ENCODE peak calls at places on chromosomes 12 and 14, in five cellular contexts. One of them, this sample, is unnamed.

GRCh38 chr12:58026421-58026820 is 85.1 kb downstream of the ATP23 start:
- DNase-seq in tibial nerve: no peak
- DNase-seq in right lobe of liver: no peak
- DNase-seq in stomach: no peak
- DNase-seq in A549: no peak
- DNase-seq in this sample: no peak

GRCh38 chr12:116160196-116160595 is 117.3 kb downstream of the MED13L start:
- DNase-seq in stomach: no peak
- DNase-seq in A549: peak
- DNase-seq in tibial nerve: no peak
- DNase-seq in right lobe of liver: no peak
- DNase-seq in this sample: no peak

GRCh38 chr14:23285530-23286019 is 357 bp downstream of the HOMEZ start:
- DNase-seq in tibial nerve: no peak
- DNase-seq in right lobe of liver: no peak
- DNase-seq in A549: no peak
- DNase-seq in stomach: no peak
- DNase-seq in this sample: no peak

GRCh38 chr12:18224745-18225144 is 36.6 kb upstream of the PIK3C2G start:
- DNase-seq in right lobe of liver: no peak
- DNase-seq in tibial nerve: no peak
- DNase-seq in stomach: no peak
- DNase-seq in A549: peak
- DNase-seq in this sample: no peak

GRCh38 chr14:34056081-34056480 is 105.2 kb upstream of the EGLN3 start:
- DNase-seq in A549: no peak
- DNase-seq in tibial nerve: no peak
- DNase-seq in right lobe of liver: no peak
- DNase-seq in stomach: no peak
- DNase-seq in this sample: no peak

GRCh38 chr12:89166525-89166934 is 185.8 kb downstream of the DUSP6 start:
- DNase-seq in right lobe of liver: no peak
- DNase-seq in tibial nerve: no peak
- DNase-seq in stomach: no peak
- DNase-seq in A549: peak
- DNase-seq in this sample: no peak

GRCh38 chr12:30026621-30027234 is 243.0 kb upstream of the TMTC1 start:
- DNase-seq in tibial nerve: no peak
- DNase-seq in A549: no peak
- DNase-seq in right lobe of liver: no peak
- DNase-seq in stomach: no peak
- DNase-seq in this sample: no peak

GRCh38 chr14:98955036-98955740 is 316.8 kb downstream of the BCL11B start:
- DNase-seq in stomach: no peak
- DNase-seq in A549: no peak
- DNase-seq in tibial nerve: no peak
- DNase-seq in right lobe of liver: no peak
- DNase-seq in this sample: no peak

GRCh38 chr12:19239616-19240234 is 110.2 kb downstream of the PLEKHA5 start:
- DNase-seq in right lobe of liver: no peak
- DNase-seq in tibial nerve: no peak
- DNase-seq in A549: no peak
- DNase-seq in stomach: no peak
- DNase-seq in this sample: no peak

GRCh38 chr14:25237845-25238244 is 187.9 kb upstream of the STXBP6 start:
- DNase-seq in A549: peak
- DNase-seq in right lobe of liver: no peak
- DNase-seq in stomach: no peak
- DNase-seq in tibial nerve: no peak
- DNase-seq in this sample: no peak

GRCh38 chr14:61653507-61653906 is 41.8 kb upstream of the HIF1A start:
- DNase-seq in stomach: no peak
- DNase-seq in right lobe of liver: peak
- DNase-seq in tibial nerve: no peak
- DNase-seq in A549: peak
- DNase-seq in this sample: no peak

GRCh38 chr14:31884776-31885379 is 192.2 kb upstream of the ARHGAP5 start:
- DNase-seq in tibial nerve: no peak
- DNase-seq in right lobe of liver: no peak
- DNase-seq in stomach: no peak
- DNase-seq in A549: no peak
- DNase-seq in this sample: no peak

GRCh38 chr14:68374682-68375081 is 418.2 kb downstream of the ZFP36L1 start:
- DNase-seq in right lobe of liver: no peak
- DNase-seq in tibial nerve: no peak
- DNase-seq in A549: no peak
- DNase-seq in stomach: no peak
- DNase-seq in this sample: no peak

GRCh38 chr12:57632898-57633825 is at the start of gene B4GALNT1:
- DNase-seq in right lobe of liver: peak
- DNase-seq in A549: peak
- DNase-seq in tibial nerve: no peak
- DNase-seq in stomach: peak
- DNase-seq in this sample: peak

GRCh38 chr14:24368562-24369252 is 723 bp downstream of the NFATC4 start:
- DNase-seq in stomach: no peak
- DNase-seq in right lobe of liver: no peak
- DNase-seq in A549: no peak
- DNase-seq in tibial nerve: peak
- DNase-seq in this sample: peak

GRCh38 chr14:22315336-22315735 is 273.7 kb downstream of the DAD1 start:
- DNase-seq in A549: no peak
- DNase-seq in tibial nerve: no peak
- DNase-seq in stomach: no peak
- DNase-seq in right lobe of liver: no peak
- DNase-seq in this sample: no peak

GRCh38 chr14:102986810-102987579 is 64.5 kb downstream of the AMN start:
- DNase-seq in right lobe of liver: no peak
- DNase-seq in A549: no peak
- DNase-seq in stomach: no peak
- DNase-seq in tibial nerve: no peak
- DNase-seq in this sample: no peak

GRCh38 chr12:105433804-105434203 is 103.3 kb downstream of the C12orf75 start:
- DNase-seq in A549: no peak
- DNase-seq in stomach: no peak
- DNase-seq in tibial nerve: no peak
- DNase-seq in right lobe of liver: no peak
- DNase-seq in this sample: no peak

GRCh38 chr12:47832263-47832933 is 12.7 kb upstream of the HDAC7 start:
- DNase-seq in tibial nerve: no peak
- DNase-seq in right lobe of liver: no peak
- DNase-seq in stomach: no peak
- DNase-seq in A549: no peak
- DNase-seq in this sample: no peak

GRCh38 chr12:96237465-96238077 is 43.4 kb downstream of the ELK3 start:
- DNase-seq in stomach: peak
- DNase-seq in right lobe of liver: no peak
- DNase-seq in tibial nerve: no peak
- DNase-seq in A549: no peak
- DNase-seq in this sample: peak

GRCh38 chr12:6059221-6059620 is 65.2 kb downstream of the VWF start:
- DNase-seq in tibial nerve: no peak
- DNase-seq in right lobe of liver: peak
- DNase-seq in A549: no peak
- DNase-seq in stomach: no peak
- DNase-seq in this sample: no peak

GRCh38 chr14:21852061-21852664 is 178.5 kb upstream of the OR4E1 start:
- DNase-seq in right lobe of liver: no peak
- DNase-seq in A549: peak
- DNase-seq in stomach: peak
- DNase-seq in tibial nerve: peak
- DNase-seq in this sample: no peak

GRCh38 chr12:119841433-119842210 is 35.5 kb downstream of the CIT start:
- DNase-seq in tibial nerve: no peak
- DNase-seq in stomach: no peak
- DNase-seq in A549: peak
- DNase-seq in right lobe of liver: no peak
- DNase-seq in this sample: no peak

GRCh38 chr14:95294834-95295599 is 24.7 kb downstream of the CLMN start:
- DNase-seq in stomach: peak
- DNase-seq in right lobe of liver: no peak
- DNase-seq in tibial nerve: no peak
- DNase-seq in A549: peak
- DNase-seq in this sample: no peak

GRCh38 chr14:88552859-88553258 is 1.9 kb downstream of the PTPN21 start:
- DNase-seq in stomach: no peak
- DNase-seq in A549: no peak
- DNase-seq in tibial nerve: no peak
- DNase-seq in right lobe of liver: no peak
- DNase-seq in this sample: no peak

GRCh38 chr14:78412475-78412874 is 242.3 kb downstream of the NRXN3 start:
- DNase-seq in stomach: no peak
- DNase-seq in tibial nerve: no peak
- DNase-seq in A549: no peak
- DNase-seq in right lobe of liver: no peak
- DNase-seq in this sample: no peak

GRCh38 chr12:4849024-4849594 is 60.6 kb upstream of the KCNA1 start:
- DNase-seq in tibial nerve: no peak
- DNase-seq in stomach: no peak
- DNase-seq in A549: peak
- DNase-seq in right lobe of liver: no peak
- DNase-seq in this sample: no peak

GRCh38 chr12:56103823-56104108 is 593 bp upstream of the PA2G4 start:
- DNase-seq in stomach: no peak
- DNase-seq in A549: no peak
- DNase-seq in right lobe of liver: no peak
- DNase-seq in tibial nerve: no peak
- DNase-seq in this sample: no peak

GRCh38 chr12:56104109-56104814 is at the start of gene PA2G4:
- DNase-seq in stomach: peak
- DNase-seq in right lobe of liver: peak
- DNase-seq in A549: peak
- DNase-seq in tibial nerve: peak
- DNase-seq in this sample: peak

GRCh38 chr12:56105503-56105902 is 1.1 kb downstream of the PA2G4 start:
- DNase-seq in A549: no peak
- DNase-seq in right lobe of liver: no peak
- DNase-seq in tibial nerve: no peak
- DNase-seq in stomach: no peak
- DNase-seq in this sample: no peak

GRCh38 chr12:56103066-56103711 is 1.2 kb upstream of the PA2G4 start:
- DNase-seq in right lobe of liver: no peak
- DNase-seq in A549: no peak
- DNase-seq in stomach: no peak
- DNase-seq in tibial nerve: no peak
- DNase-seq in this sample: no peak

GRCh38 chr12:56104815-56105476 is 587 bp downstream of the PA2G4 start:
- DNase-seq in tibial nerve: no peak
- DNase-seq in right lobe of liver: peak
- DNase-seq in stomach: peak
- DNase-seq in A549: peak
- DNase-seq in this sample: no peak
- TF ChIP-seq CTCF in tibial nerve: no peak
- TF ChIP-seq CTCF in right lobe of liver: no peak
- TF ChIP-seq CTCF in stomach: no peak
- TF ChIP-seq CTCF in A549: no peak
- TF ChIP-seq CTCF in this sample: no peak

DNA sequence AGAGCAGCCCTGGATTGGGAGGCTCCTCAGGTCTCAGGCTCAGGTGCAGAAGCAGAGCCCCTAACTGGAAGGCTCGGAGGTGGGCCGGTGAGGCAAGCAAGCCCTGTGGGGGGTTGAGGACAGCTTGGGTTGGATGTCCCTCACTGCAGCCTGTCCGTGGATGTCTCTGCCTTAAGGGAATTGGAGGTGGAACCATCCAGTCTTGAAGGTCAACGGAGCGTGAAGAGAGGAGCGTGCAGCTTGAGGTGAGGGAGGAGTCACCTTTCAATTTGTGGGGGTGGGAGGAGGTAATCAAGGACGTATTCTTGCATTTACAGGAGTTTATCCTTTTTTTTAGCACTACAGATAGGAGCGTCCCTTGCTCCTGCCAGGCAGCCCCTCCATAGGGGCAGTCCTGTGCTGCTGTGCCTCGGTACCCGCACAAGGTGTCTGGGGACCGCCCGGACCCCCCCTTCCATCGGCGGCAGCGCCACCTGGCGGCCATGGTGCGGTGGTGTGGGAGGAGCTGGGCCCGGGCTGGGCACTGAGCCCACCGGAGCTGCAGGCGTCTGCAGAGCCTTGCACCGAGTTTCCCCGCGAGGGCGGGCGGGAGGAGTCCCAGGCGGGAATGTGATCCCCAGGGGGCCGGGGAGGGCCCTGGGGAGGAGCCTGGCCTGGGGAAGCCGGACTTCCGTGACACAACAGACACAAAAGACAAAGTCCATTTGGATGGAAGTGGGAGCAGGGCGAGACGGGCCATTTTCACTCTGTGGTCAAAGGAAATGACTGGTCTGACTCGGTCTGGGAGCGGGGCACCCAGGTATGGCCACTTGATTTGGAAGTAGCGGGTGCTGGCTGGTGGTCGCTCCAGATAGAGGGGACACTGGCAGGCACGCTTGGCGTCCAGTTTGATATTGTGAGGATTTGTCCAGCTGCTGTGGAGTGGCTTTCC is 884 bp downstream of the DNAJC22 start:
- DNase-seq in right lobe of liver: peak
- DNase-seq in tibial nerve: no peak
- DNase-seq in stomach: peak
- DNase-seq in A549: peak
- DNase-seq in this sample: peak
- H3K27ac ChIP-seq in right lobe of liver: peak
- H3K27ac ChIP-seq in tibial nerve: peak
- H3K27ac ChIP-seq in stomach: peak
- H3K27ac ChIP-seq in A549: peak
- H3K27ac ChIP-seq in this sample: no peak

DNA sequence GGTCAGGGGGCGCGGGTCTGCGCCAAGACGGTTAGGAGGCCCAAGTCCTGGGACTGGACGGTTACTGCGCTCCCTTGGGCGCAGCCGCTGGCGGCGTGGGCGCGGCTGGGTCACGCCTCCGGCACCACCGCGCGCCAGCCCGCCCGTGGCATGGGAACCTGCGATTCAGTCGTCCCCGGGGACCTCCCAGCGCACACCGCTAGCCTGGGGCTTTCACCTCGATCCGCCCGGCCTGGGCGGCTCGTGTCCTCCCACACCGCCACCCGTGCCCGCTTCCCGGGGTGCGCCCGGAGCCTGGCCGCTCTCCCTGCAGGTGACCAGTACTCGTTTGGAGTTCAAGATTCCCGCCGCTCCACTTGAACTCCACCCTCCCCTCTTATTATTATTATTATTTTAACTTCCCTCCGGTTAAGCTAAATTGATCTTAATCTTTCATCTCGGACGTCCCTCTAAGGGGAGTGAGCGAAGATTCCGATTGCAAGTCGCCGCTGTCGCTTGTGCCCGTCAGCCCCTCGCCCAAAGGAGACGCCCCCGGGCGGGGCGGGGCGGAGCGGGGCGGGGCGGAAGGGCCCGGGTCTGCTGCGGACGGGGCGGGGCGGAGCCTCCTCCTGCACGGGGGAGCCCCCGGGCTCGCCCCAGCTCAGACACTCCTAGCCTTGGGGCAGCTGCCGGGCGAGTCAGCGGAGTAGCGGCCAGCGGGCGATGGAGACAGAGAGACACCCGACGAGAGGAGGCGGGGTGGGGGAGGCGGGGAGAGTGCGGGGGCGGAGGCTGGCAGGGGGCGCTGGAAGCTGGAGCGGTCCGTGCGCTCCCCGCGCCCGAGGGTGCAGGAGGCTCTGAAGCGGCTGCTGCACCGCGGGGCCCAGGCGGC is at the start of gene KCNMB4:
- DNase-seq in right lobe of liver: peak
- DNase-seq in tibial nerve: peak
- DNase-seq in A549: peak
- DNase-seq in stomach: peak
- DNase-seq in this sample: peak
- TF ChIP-seq POLR2A in right lobe of liver: no peak
- TF ChIP-seq POLR2A in tibial nerve: peak
- TF ChIP-seq POLR2A in A549: no peak
- TF ChIP-seq POLR2A in stomach: no peak
- TF ChIP-seq POLR2A in this sample: no peak

GRCh38 chr12:88011755-88012154 is 17.4 kb downstream of the C12orf50 start:
- DNase-seq in A549: no peak
- DNase-seq in stomach: no peak
- DNase-seq in right lobe of liver: no peak
- DNase-seq in tibial nerve: no peak
- DNase-seq in this sample: no peak
- TF ChIP-seq CTCF in A549: no peak
- TF ChIP-seq CTCF in stomach: no peak
- TF ChIP-seq CTCF in right lobe of liver: no peak
- TF ChIP-seq CTCF in tibial nerve: no peak
- TF ChIP-seq CTCF in this sample: no peak